ENCODE peak calls at places on chromosomes 4 and X, in seven cellular contexts. One of them, this sample, is unnamed.

GRCh38 chr4:15420642-15421041 is 7.2 kb upstream of the C1QTNF7 start:
- DNase-seq in stimulated activated CD4-positive, alpha-beta T cell treated with anti-CD3 and anti-CD28 coated beads, TNF-alpha, amount 100 ng/mL, for 48 hours: no peak
- DNase-seq in natural killer cell: no peak
- DNase-seq in esophagus muscularis mucosa: no peak
- DNase-seq in NCI-H774: no peak
- DNase-seq in D341Med: no peak
- DNase-seq in ACHN: no peak
- DNase-seq in this sample: no peak

GRCh38 chrX:45788941-45789348 is 588.3 kb upstream of the DIPK2B start:
- DNase-seq in stimulated activated CD4-positive, alpha-beta T cell treated with anti-CD3 and anti-CD28 coated beads, TNF-alpha, amount 100 ng/mL, for 48 hours: no peak
- DNase-seq in natural killer cell: no peak
- DNase-seq in esophagus muscularis mucosa: no peak
- DNase-seq in NCI-H774: no peak
- DNase-seq in D341Med: no peak
- DNase-seq in ACHN: no peak
- DNase-seq in this sample: no peak

GRCh38 chr4:60579335-60579734 is 620.8 kb upstream of the ADGRL3 start:
- DNase-seq in stimulated activated CD4-positive, alpha-beta T cell treated with anti-CD3 and anti-CD28 coated beads, TNF-alpha, amount 100 ng/mL, for 48 hours: no peak
- DNase-seq in natural killer cell: no peak
- DNase-seq in esophagus muscularis mucosa: no peak
- DNase-seq in NCI-H774: no peak
- DNase-seq in D341Med: no peak
- DNase-seq in ACHN: no peak
- DNase-seq in this sample: no peak

GRCh38 chr4:81358173-81358572 is 113.5 kb downstream of the RASGEF1B start:
- DNase-seq in stimulated activated CD4-positive, alpha-beta T cell treated with anti-CD3 and anti-CD28 coated beads, TNF-alpha, amount 100 ng/mL, for 48 hours: no peak
- DNase-seq in natural killer cell: no peak
- DNase-seq in esophagus muscularis mucosa: no peak
- DNase-seq in NCI-H774: no peak
- DNase-seq in D341Med: no peak
- DNase-seq in ACHN: no peak
- DNase-seq in this sample: no peak

GRCh38 chrX:110732274-110732673 is 63.3 kb downstream of the CHRDL1 start:
- DNase-seq in stimulated activated CD4-positive, alpha-beta T cell treated with anti-CD3 and anti-CD28 coated beads, TNF-alpha, amount 100 ng/mL, for 48 hours: no peak
- DNase-seq in natural killer cell: no peak
- DNase-seq in esophagus muscularis mucosa: no peak
- DNase-seq in NCI-H774: no peak
- DNase-seq in D341Med: no peak
- DNase-seq in ACHN: no peak
- DNase-seq in this sample: no peak

GRCh38 chr4:95219109-95219508 is 329.7 kb downstream of the UNC5C start:
- DNase-seq in stimulated activated CD4-positive, alpha-beta T cell treated with anti-CD3 and anti-CD28 coated beads, TNF-alpha, amount 100 ng/mL, for 48 hours: no peak
- DNase-seq in natural killer cell: no peak
- DNase-seq in esophagus muscularis mucosa: no peak
- DNase-seq in NCI-H774: no peak
- DNase-seq in D341Med: no peak
- DNase-seq in ACHN: no peak
- DNase-seq in this sample: no peak

GRCh38 chr4:174286870-174287269 is 3.2 kb downstream of the CEP44 start:
- DNase-seq in stimulated activated CD4-positive, alpha-beta T cell treated with anti-CD3 and anti-CD28 coated beads, TNF-alpha, amount 100 ng/mL, for 48 hours: no peak
- DNase-seq in natural killer cell: no peak
- DNase-seq in esophagus muscularis mucosa: no peak
- DNase-seq in NCI-H774: no peak
- DNase-seq in D341Med: no peak
- DNase-seq in ACHN: no peak
- DNase-seq in this sample: no peak

GRCh38 chr4:61201562-61202099 is 1.5 kb downstream of the ADGRL3 start:
- DNase-seq in stimulated activated CD4-positive, alpha-beta T cell treated with anti-CD3 and anti-CD28 coated beads, TNF-alpha, amount 100 ng/mL, for 48 hours: no peak
- DNase-seq in natural killer cell: no peak
- DNase-seq in esophagus muscularis mucosa: no peak
- DNase-seq in NCI-H774: no peak
- DNase-seq in D341Med: peak
- DNase-seq in ACHN: no peak
- DNase-seq in this sample: no peak

GRCh38 chr4:52560844-52561280 is 98.2 kb downstream of the USP46 start:
- DNase-seq in stimulated activated CD4-positive, alpha-beta T cell treated with anti-CD3 and anti-CD28 coated beads, TNF-alpha, amount 100 ng/mL, for 48 hours: no peak
- DNase-seq in natural killer cell: no peak
- DNase-seq in esophagus muscularis mucosa: no peak
- DNase-seq in NCI-H774: no peak
- DNase-seq in D341Med: no peak
- DNase-seq in ACHN: no peak
- DNase-seq in this sample: no peak

GRCh38 chrX:115362334-115363095 is 73.0 kb downstream of the LUZP4 start:
- DNase-seq in stimulated activated CD4-positive, alpha-beta T cell treated with anti-CD3 and anti-CD28 coated beads, TNF-alpha, amount 100 ng/mL, for 48 hours: no peak
- DNase-seq in natural killer cell: peak
- DNase-seq in esophagus muscularis mucosa: no peak
- DNase-seq in NCI-H774: no peak
- DNase-seq in D341Med: no peak
- DNase-seq in ACHN: no peak
- DNase-seq in this sample: no peak

GRCh38 chrX:42535233-42535632 is 242.7 kb downstream of the PPP1R2C start:
- DNase-seq in stimulated activated CD4-positive, alpha-beta T cell treated with anti-CD3 and anti-CD28 coated beads, TNF-alpha, amount 100 ng/mL, for 48 hours: no peak
- DNase-seq in natural killer cell: no peak
- DNase-seq in esophagus muscularis mucosa: no peak
- DNase-seq in NCI-H774: no peak
- DNase-seq in D341Med: no peak
- DNase-seq in ACHN: no peak
- DNase-seq in this sample: no peak

GRCh38 chrX:17923546-17923945 is 62.4 kb upstream of the RAI2 start:
- DNase-seq in stimulated activated CD4-positive, alpha-beta T cell treated with anti-CD3 and anti-CD28 coated beads, TNF-alpha, amount 100 ng/mL, for 48 hours: no peak
- DNase-seq in natural killer cell: no peak
- DNase-seq in esophagus muscularis mucosa: no peak
- DNase-seq in NCI-H774: no peak
- DNase-seq in D341Med: no peak
- DNase-seq in ACHN: no peak
- DNase-seq in this sample: no peak

GRCh38 chr4:157896726-157897125 is 276.1 kb downstream of the GASK1B start:
- DNase-seq in stimulated activated CD4-positive, alpha-beta T cell treated with anti-CD3 and anti-CD28 coated beads, TNF-alpha, amount 100 ng/mL, for 48 hours: no peak
- DNase-seq in natural killer cell: no peak
- DNase-seq in esophagus muscularis mucosa: no peak
- DNase-seq in NCI-H774: no peak
- DNase-seq in D341Med: no peak
- DNase-seq in ACHN: no peak
- DNase-seq in this sample: no peak

GRCh38 chr4:74543983-74544382 is 99.0 kb downstream of the AREG start:
- DNase-seq in stimulated activated CD4-positive, alpha-beta T cell treated with anti-CD3 and anti-CD28 coated beads, TNF-alpha, amount 100 ng/mL, for 48 hours: no peak
- DNase-seq in natural killer cell: no peak
- DNase-seq in esophagus muscularis mucosa: no peak
- DNase-seq in NCI-H774: no peak
- DNase-seq in D341Med: no peak
- DNase-seq in ACHN: no peak
- DNase-seq in this sample: no peak

GRCh38 chr4:44132526-44132925 is 316.1 kb downstream of the KCTD8 start:
- DNase-seq in stimulated activated CD4-positive, alpha-beta T cell treated with anti-CD3 and anti-CD28 coated beads, TNF-alpha, amount 100 ng/mL, for 48 hours: no peak
- DNase-seq in natural killer cell: no peak
- DNase-seq in esophagus muscularis mucosa: no peak
- DNase-seq in NCI-H774: no peak
- DNase-seq in D341Med: no peak
- DNase-seq in ACHN: no peak
- DNase-seq in this sample: no peak

GRCh38 chrX:53681661-53682060 is 4.9 kb downstream of the HUWE1 start:
- DNase-seq in stimulated activated CD4-positive, alpha-beta T cell treated with anti-CD3 and anti-CD28 coated beads, TNF-alpha, amount 100 ng/mL, for 48 hours: no peak
- DNase-seq in natural killer cell: no peak
- DNase-seq in esophagus muscularis mucosa: no peak
- DNase-seq in NCI-H774: no peak
- DNase-seq in D341Med: no peak
- DNase-seq in ACHN: no peak
- DNase-seq in this sample: no peak

GRCh38 chr4:155616112-155616511 is 50.5 kb upstream of the GUCY1A1 start:
- DNase-seq in stimulated activated CD4-positive, alpha-beta T cell treated with anti-CD3 and anti-CD28 coated beads, TNF-alpha, amount 100 ng/mL, for 48 hours: no peak
- DNase-seq in natural killer cell: no peak
- DNase-seq in esophagus muscularis mucosa: no peak
- DNase-seq in NCI-H774: no peak
- DNase-seq in D341Med: no peak
- DNase-seq in ACHN: no peak
- DNase-seq in this sample: no peak

GRCh38 chr4:8278009-8278395 is 8.4 kb downstream of the HTRA3 start:
- DNase-seq in stimulated activated CD4-positive, alpha-beta T cell treated with anti-CD3 and anti-CD28 coated beads, TNF-alpha, amount 100 ng/mL, for 48 hours: no peak
- DNase-seq in natural killer cell: no peak
- DNase-seq in esophagus muscularis mucosa: no peak
- DNase-seq in NCI-H774: no peak
- DNase-seq in D341Med: no peak
- DNase-seq in ACHN: no peak
- DNase-seq in this sample: no peak

GRCh38 chr4:108385076-108385475 is 216.3 kb upstream of the LEF1 start:
- DNase-seq in stimulated activated CD4-positive, alpha-beta T cell treated with anti-CD3 and anti-CD28 coated beads, TNF-alpha, amount 100 ng/mL, for 48 hours: no peak
- DNase-seq in natural killer cell: no peak
- DNase-seq in esophagus muscularis mucosa: peak
- DNase-seq in NCI-H774: no peak
- DNase-seq in D341Med: no peak
- DNase-seq in ACHN: no peak
- DNase-seq in this sample: no peak

GRCh38 chr4:143559757-143560147 is 46.2 kb downstream of the SMARCA5 start:
- DNase-seq in stimulated activated CD4-positive, alpha-beta T cell treated with anti-CD3 and anti-CD28 coated beads, TNF-alpha, amount 100 ng/mL, for 48 hours: peak
- DNase-seq in natural killer cell: no peak
- DNase-seq in esophagus muscularis mucosa: no peak
- DNase-seq in NCI-H774: no peak
- DNase-seq in D341Med: no peak
- DNase-seq in ACHN: no peak
- DNase-seq in this sample: no peak

This sample was measured in HL-60.